ENCODE peak calls at places on chromosomes 13 and 19, in nine cellular contexts. D is fibroblast of lung; T is heart right ventricle; S is naive thymus-derived CD4-positive, alpha-beta T cell; Y is cardiac fibroblast; W is upper lobe of right lung; E is breast epithelium; J is esophagus squamous epithelium; G is ovary. N is an unnamed sample.

GRCh38 chr13:24615114-24615513 is 65.1 kb upstream of the ATP12A start:
- DNase-seq in Y (no peak), E (no peak), S (no peak), G (no peak), W (no peak), T (no peak), D (no peak), J (no peak), N (no peak)

GRCh38 chr13:114173261-114173660 is 5.8 kb upstream of the CFAP97D2 start:
- DNase-seq in D (no peak), W (no peak), S (no peak), Y (no peak), T (no peak), G (no peak), J (no peak), E (no peak), N (no peak)

GRCh38 chr13:97574926-97575325 is 141.0 kb downstream of the RAP2A start:
- DNase-seq in Y (peak; percentile 62), S (no peak), W (no peak), D (peak; percentile 7), J (no peak), T (peak; percentile 9), E (no peak), G (no peak), N (no peak)

GRCh38 chr13:84645196-84646071 is 763.2 kb upstream of the SLITRK1 start:
- DNase-seq in J (no peak), Y (peak; percentile 17), D (peak; percentile 92), G (no peak), W (no peak), T (no peak), S (no peak), E (no peak), N (no peak)

GRCh38 chr13:20378721-20379120 is 146.6 kb upstream of the GJB6 start:
- DNase-seq in J (no peak), E (no peak), W (no peak), Y (no peak), T (no peak), D (no peak), S (no peak), G (no peak), N (no peak)

GRCh38 chr13:103931885-103932284 is 865.7 kb upstream of the SLC10A2 start:
- DNase-seq in W (no peak), Y (no peak), G (no peak), S (no peak), T (no peak), E (no peak), J (no peak), D (no peak), N (no peak)

GRCh38 chr13:60329221-60329983 is 67.6 kb upstream of the TDRD3 start:
- DNase-seq in Y (peak; percentile 55), J (no peak), S (no peak), W (peak; percentile 64), T (no peak), G (no peak), D (peak; percentile 29), E (no peak), N (no peak)

GRCh38 chr13:92842145-92842544 is 384.5 kb upstream of the GPC6 start:
- DNase-seq in W (no peak), S (no peak), G (no peak), Y (peak; percentile 87), T (no peak), J (no peak), D (peak; percentile 97), E (no peak), N (peak; percentile 46)

GRCh38 chr19:54570316-54570715 is 3.3 kb upstream of the LILRA2 start:
- DNase-seq in Y (no peak), S (no peak), W (no peak), E (no peak), T (no peak), J (no peak), D (no peak), G (no peak), N (no peak)

GRCh38 chr19:16527971-16528521 is 14.2 kb downstream of the CHERP start:
- DNase-seq in E (no peak), T (no peak), D (no peak), Y (peak; percentile 32), J (no peak), W (no peak), G (no peak), S (peak; percentile 24), N (no peak)

GRCh38 chr13:60613080-60613479 is 216.1 kb downstream of the TDRD3 start:
- DNase-seq in G (no peak), S (no peak), D (no peak), W (no peak), T (no peak), E (no peak), J (no peak), Y (no peak), N (no peak)

GRCh38 chr19:9132422-9132821 is 5.7 kb upstream of the OR7G3 start:
- DNase-seq in D (no peak), G (no peak), T (no peak), S (no peak), W (no peak), E (no peak), Y (no peak), J (no peak), N (no peak)

GRCh38 chr13:109180905-109181425 is 551.6 kb downstream of the MYO16 start:
- DNase-seq in G (no peak), T (no peak), S (no peak), J (no peak), D (peak; percentile 95), W (no peak), Y (peak; percentile 85), E (no peak), N (peak; percentile 31)

DNA sequence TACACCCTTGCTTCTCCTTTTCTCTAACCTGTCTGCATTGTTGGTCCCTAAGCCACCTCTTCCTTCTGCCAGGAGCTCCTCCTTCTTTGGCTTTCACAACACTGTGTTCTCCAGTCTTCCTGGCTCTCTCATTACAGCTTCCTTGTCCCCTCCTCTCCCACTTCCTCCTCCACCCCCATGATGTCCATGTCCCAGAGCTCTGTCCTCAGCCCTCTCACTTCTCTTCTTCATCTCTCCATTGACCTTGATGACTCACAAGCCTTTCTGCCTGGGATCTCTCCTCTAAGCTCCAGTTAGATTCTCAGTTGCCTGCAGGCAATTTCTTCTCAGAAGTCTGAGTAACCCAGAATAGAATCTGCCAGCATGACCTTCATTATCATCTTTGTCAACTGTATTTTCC is 100.3 kb upstream of the WASF3 start:
- DNase-seq in T (no peak), G (no peak), D (no peak), E (no peak), J (no peak), Y (peak; percentile 48), S (no peak), W (no peak), N (no peak)
- H3K4me3 ChIP-seq in T (no peak overlapping the region), G (no peak overlapping the region), D (no peak overlapping the region), E (no peak overlapping the region), J (no peak overlapping the region), Y (no peak overlapping the region), S (no peak overlapping the region), W (no peak overlapping the region), N (no peak overlapping the region)

DNA sequence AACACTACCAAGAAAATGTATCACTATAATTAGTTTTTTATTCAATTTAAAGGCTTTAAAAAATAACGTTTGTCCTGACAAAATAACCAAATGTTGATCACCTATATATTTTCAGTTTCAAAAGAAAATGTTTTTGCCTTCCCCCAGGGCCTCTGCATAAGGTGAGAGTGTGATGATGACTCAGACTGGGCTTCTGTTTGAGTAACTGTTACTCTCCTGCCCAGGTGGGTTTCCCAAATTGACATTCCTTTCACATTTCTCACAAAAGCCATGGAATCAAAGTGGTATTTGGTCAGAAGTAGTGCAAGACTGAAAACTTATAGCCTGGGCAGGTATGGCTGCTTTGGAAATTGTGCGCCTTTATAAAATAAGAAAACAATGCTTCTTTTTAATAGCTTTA is 180.6 kb downstream of the COG6 start:
- DNase-seq in E (no peak), Y (no peak), G (no peak), D (no peak), J (no peak), W (no peak), T (no peak), S (no peak), N (no peak)
- H3K4me3 ChIP-seq in E (no peak overlapping the region), Y (no peak overlapping the region), G (no peak overlapping the region), D (no peak overlapping the region), J (no peak overlapping the region), W (no peak overlapping the region), T (no peak overlapping the region), S (no peak overlapping the region), N (no peak overlapping the region)

GRCh38 chr19:7872306-7873204 is 1.6 kb downstream of the PRR36 start:
- DNase-seq in E (no peak), D (no peak), Y (no peak), W (no peak), J (no peak), S (no peak), G (no peak), T (no peak), N (no peak)

GRCh38 chr19:7873304-7874079 is 698 bp downstream of the PRR36 start:
- DNase-seq in J (no peak), T (no peak), S (no peak), W (no peak), G (peak; percentile 43), D (no peak), Y (no peak), E (no peak), N (no peak)

GRCh38 chr19:7871530-7872305 is 2.5 kb downstream of the PRR36 start:
- DNase-seq in S (peak; percentile 95), E (peak; percentile 93), G (peak; percentile 94), W (peak; percentile 98), J (no peak), Y (peak; percentile 97), D (peak; percentile 85), T (peak; percentile 88), N (peak; percentile 59)

GRCh38 chr19:7874857-7875393 is 735 bp upstream of the PRR36 start:
- DNase-seq in S (no peak), W (no peak), G (peak; percentile 28), Y (no peak), D (no peak), E (no peak), J (no peak), T (no peak), N (no peak)

GRCh38 chr19:7874080-7874856 is at the start of gene PRR36:
- DNase-seq in Y (no peak), J (no peak), S (no peak), D (no peak), W (peak; percentile 89), T (no peak), E (peak; percentile 72), G (peak; percentile 37), N (no peak)
- H3K4me3 ChIP-seq in Y (no peak within 1 kb of the TSS), J (no peak within 1 kb of the TSS), S (no peak within 1 kb of the TSS), D (no peak within 1 kb of the TSS), W (peak within 1 kb of the TSS; percentile 42), T (no peak within 1 kb of the TSS), E (peak within 1 kb of the TSS; percentile 56), G (no peak within 1 kb of the TSS), N (no peak within 1 kb of the TSS)

DNA sequence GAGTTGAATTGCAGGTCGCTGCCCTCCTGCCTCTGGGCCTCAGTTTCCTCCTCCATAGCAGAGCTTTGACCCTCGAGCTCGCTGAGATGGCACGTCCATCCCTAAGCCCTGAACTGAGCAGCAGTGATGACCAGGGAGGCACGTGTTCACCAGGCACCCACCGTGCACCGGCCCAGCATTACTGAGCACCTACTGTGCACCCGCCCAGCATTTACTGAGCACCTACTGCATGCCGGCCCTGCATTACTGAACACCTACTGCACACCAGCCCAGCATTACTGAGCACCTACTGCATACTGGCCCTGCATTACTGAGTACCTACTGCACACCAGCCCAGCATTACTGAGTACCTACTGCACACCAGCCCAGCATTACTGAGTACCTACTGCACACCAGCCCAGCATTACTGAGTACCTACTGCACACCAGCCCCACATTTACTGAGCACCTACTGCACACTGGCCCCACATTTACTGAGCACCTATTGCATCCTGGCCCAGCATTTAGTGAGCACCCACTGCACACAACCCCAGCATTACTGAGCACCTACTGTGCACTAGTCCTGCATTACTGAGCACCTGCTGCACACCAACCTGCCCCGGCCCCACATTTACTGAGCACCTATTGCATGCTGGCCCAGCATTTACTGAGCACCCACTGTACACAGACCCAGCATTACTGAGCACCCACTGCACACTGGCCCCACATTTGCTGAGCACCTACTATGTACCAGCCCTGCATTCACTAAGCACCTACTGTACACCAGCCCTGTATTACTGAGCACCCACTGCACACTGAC is 6.3 kb downstream of the TPGS1 start:
- DNase-seq in J (no peak), T (no peak), S (no peak), E (no peak), D (no peak), G (no peak), W (no peak), Y (no peak), N (no peak)
- H3K4me3 ChIP-seq in J (no peak overlapping the region), T (no peak overlapping the region), S (no peak overlapping the region), E (no peak overlapping the region), D (no peak overlapping the region), G (no peak overlapping the region), W (no peak overlapping the region), Y (no peak overlapping the region), N (no peak overlapping the region)